ENCODE peak calls at places on chromosomes 12 and 14, in nine cellular contexts. C, K, S, L, E, M, Y, R and W are unnamed samples.

GRCh38 chr12:19461986-19462385 is 22.7 kb downstream of the AEBP2 start:
- DNase-seq in C (no peak), K (no peak), S (no peak), L (peak), E (no peak), M (no peak), Y (no peak), R (no peak), W (no peak)

GRCh38 chr12:14714437-14714836 is 18.0 kb upstream of the GUCY2C start:
- DNase-seq in C (no peak), K (no peak), S (no peak), L (no peak), E (no peak), M (peak), Y (no peak), R (peak), W (no peak)

GRCh38 chr12:120225200-120225558 is 24.3 kb upstream of the RPLP0 start:
- DNase-seq in C (no peak), K (no peak), S (no peak), L (no peak), E (peak), M (no peak), Y (no peak), R (no peak), W (peak)

GRCh38 chr12:40829738-40830144 is 137.5 kb downstream of the CNTN1 start:
- DNase-seq in C (no peak), K (no peak), S (no peak), L (no peak), E (no peak), M (no peak), Y (no peak), R (no peak), W (no peak)

GRCh38 chr12:82789674-82790073 is 103.0 kb downstream of the TMTC2 start:
- DNase-seq in C (no peak), K (no peak), S (no peak), L (no peak), E (no peak), M (no peak), Y (no peak), R (no peak), W (no peak)

GRCh38 chr12:95207407-95207806 is 9.9 kb downstream of the FGD6 start:
- DNase-seq in C (no peak), K (no peak), S (no peak), L (no peak), E (no peak), M (no peak), Y (no peak), R (no peak), W (no peak)

GRCh38 chr12:53102883-53103807 is at the start of gene SOAT2:
- DNase-seq in C (no peak), K (no peak), S (peak), L (peak), E (peak), M (no peak), Y (no peak), R (no peak), W (no peak)

GRCh38 chr12:53659011-53659551 is 16.8 kb downstream of the ATP5MC2 start:
- DNase-seq in C (peak), K (no peak), S (no peak), L (no peak), E (no peak), M (peak), Y (peak), R (peak), W (no peak)

GRCh38 chr12:94761559-94761958 is 111.2 kb upstream of the TMCC3 start:
- DNase-seq in C (peak), K (no peak), S (no peak), L (no peak), E (no peak), M (no peak), Y (peak), R (no peak), W (no peak)

GRCh38 chr14:99733551-99734405 is 49.7 kb downstream of the CYP46A1 start:
- DNase-seq in C (no peak), K (no peak), S (no peak), L (no peak), E (no peak), M (no peak), Y (no peak), R (no peak), W (no peak)

GRCh38 chr12:102374190-102374589 is 106.2 kb downstream of the IGF1 start:
- DNase-seq in C (no peak), K (no peak), S (no peak), L (no peak), E (no peak), M (no peak), Y (no peak), R (no peak), W (no peak)

GRCh38 chr12:77210724-77211123 is 145.4 kb upstream of the E2F7 start:
- DNase-seq in C (no peak), K (no peak), S (no peak), L (no peak), E (no peak), M (no peak), Y (no peak), R (no peak), W (no peak)

GRCh38 chr12:131454418-131455217 is 256.3 kb upstream of the SFSWAP start:
- DNase-seq in C (no peak), K (no peak), S (peak), L (peak), E (peak), M (peak), Y (no peak), R (peak), W (peak)

GRCh38 chr12:5377997-5378596 is 53.8 kb upstream of the NTF3 start:
- DNase-seq in C (no peak), K (no peak), S (no peak), L (no peak), E (no peak), M (peak), Y (no peak), R (peak), W (no peak)

GRCh38 chr12:112506513-112507166 is 87.9 kb downstream of the PTPN11 start:
- DNase-seq in C (no peak), K (no peak), S (no peak), L (no peak), E (no peak), M (no peak), Y (no peak), R (no peak), W (no peak)

GRCh38 chr12:53381739-53382630 is 2.0 kb downstream of the SP1 start:
- DNase-seq in C (no peak), K (no peak), S (peak), L (no peak), E (no peak), M (no peak), Y (no peak), R (no peak), W (peak)

GRCh38 chr12:15601210-15601800 is 187.9 kb downstream of the EPS8 start:
- DNase-seq in C (peak), K (no peak), S (no peak), L (no peak), E (no peak), M (no peak), Y (peak), R (no peak), W (no peak)

GRCh38 chr14:73457050-73457934 is 1.1 kb downstream of the NUMB start:
- DNase-seq in C (no peak), K (peak), S (peak), L (no peak), E (no peak), M (no peak), Y (no peak), R (no peak), W (peak)

GRCh38 chr12:32110417-32110816 is 3.8 kb downstream of the BICD1 start:
- DNase-seq in C (no peak), K (no peak), S (no peak), L (no peak), E (no peak), M (no peak), Y (no peak), R (no peak), W (no peak)

GRCh38 chr14:35632276-35633071 is 98.5 kb downstream of the INSM2 start:
- DNase-seq in C (peak), K (no peak), S (no peak), L (no peak), E (no peak), M (peak), Y (peak), R (peak), W (no peak)

GRCh38 chr12:28563286-28563685 is 373.0 kb downstream of the CCDC91 start:
- DNase-seq in C (no peak), K (no peak), S (no peak), L (no peak), E (no peak), M (no peak), Y (no peak), R (no peak), W (no peak)

GRCh38 chr12:11797317-11797913 is 147.9 kb downstream of the ETV6 start:
- DNase-seq in C (peak), K (no peak), S (no peak), L (no peak), E (no peak), M (no peak), Y (peak), R (no peak), W (no peak)

GRCh38 chr12:124428792-124429281 is 133.9 kb downstream of the RFLNA start:
- DNase-seq in C (peak), K (no peak), S (no peak), L (no peak), E (no peak), M (no peak), Y (no peak), R (no peak), W (no peak)

GRCh38 chr14:99792551-99793212 is 531 bp upstream of the EML1 start:
- DNase-seq in C (no peak), K (no peak), S (no peak), L (no peak), E (no peak), M (no peak), Y (no peak), R (no peak), W (no peak)

GRCh38 chr12:39412210-39412609 is 30.7 kb downstream of the KIF21A start:
- DNase-seq in C (no peak), K (no peak), S (no peak), L (no peak), E (no peak), M (no peak), Y (no peak), R (no peak), W (no peak)

GRCh38 chr14:89227490-89227834 is 189.6 kb downstream of the FOXN3 start:
- DNase-seq in C (no peak), K (no peak), S (no peak), L (no peak), E (no peak), M (no peak), Y (no peak), R (no peak), W (no peak)

GRCh38 chr12:91630906-91631305 is 448.3 kb upstream of the DCN start:
- DNase-seq in C (no peak), K (no peak), S (no peak), L (no peak), E (no peak), M (no peak), Y (no peak), R (no peak), W (peak)

GRCh38 chr12:2959508-2960431 is 573 bp downstream of the TEAD4 start:
- DNase-seq in C (peak), K (no peak), S (peak), L (no peak), E (peak), M (peak), Y (no peak), R (no peak), W (peak)

GRCh38 chr12:20400003-20400402 is 31.7 kb downstream of the PDE3A start:
- DNase-seq in C (no peak), K (no peak), S (no peak), L (no peak), E (no peak), M (no peak), Y (no peak), R (no peak), W (no peak)

GRCh38 chr12:90301095-90301494 is 592.5 kb upstream of the ATP2B1 start:
- DNase-seq in C (no peak), K (no peak), S (no peak), L (no peak), E (no peak), M (no peak), Y (no peak), R (no peak), W (no peak)

GRCh38 chr12:56718636-56719035 is 6.5 kb downstream of the NACA start:
- DNase-seq in C (no peak), K (no peak), S (no peak), L (no peak), E (no peak), M (no peak), Y (no peak), R (no peak), W (no peak)

GRCh38 chr14:55430024-55430690 is 10.3 kb downstream of the TBPL2 start:
- DNase-seq in C (peak), K (no peak), S (no peak), L (no peak), E (peak), M (peak), Y (peak), R (peak), W (peak)

GRCh38 chr12:19026637-19027508 is 102.7 kb upstream of the PLEKHA5 start:
- DNase-seq in C (no peak), K (no peak), S (no peak), L (no peak), E (no peak), M (no peak), Y (no peak), R (no peak), W (no peak)

GRCh38 chr12:42014972-42015371 is 129.7 kb downstream of the GXYLT1 start:
- DNase-seq in C (no peak), K (no peak), S (no peak), L (no peak), E (no peak), M (no peak), Y (no peak), R (no peak), W (no peak)

GRCh38 chr12:27780612-27781408 is 774 bp upstream of the MANSC4 start:
- DNase-seq in C (peak), K (no peak), S (peak), L (peak), E (peak), M (no peak), Y (no peak), R (peak), W (peak)

GRCh38 chr14:29016050-29016900 is 249.7 kb downstream of the FOXG1 start:
- DNase-seq in C (peak), K (no peak), S (peak), L (no peak), E (peak), M (peak), Y (no peak), R (peak), W (peak)

GRCh38 chr14:32841698-32842097 is 97.0 kb upstream of the NPAS3 start:
- DNase-seq in C (no peak), K (no peak), S (no peak), L (no peak), E (no peak), M (no peak), Y (no peak), R (no peak), W (no peak)